ENCODE peak calls at places on chromosomes 4 and X, in four cellular contexts. One of them, this sample, is unnamed.

GRCh38 chr4:33134366-33134765 is 2414.2 kb downstream of the PCDH7 start:
- DNase-seq in fibroblast of pulmonary artery: no peak
- DNase-seq in ovary: no peak
- DNase-seq in NT2/D1: no peak
- DNase-seq in this sample: peak

GRCh38 chr4:8837181-8837811 is 34.3 kb downstream of the HMX1 start:
- DNase-seq in ovary: peak
- DNase-seq in fibroblast of pulmonary artery: no peak
- DNase-seq in NT2/D1: peak
- DNase-seq in this sample: no peak

GRCh38 chrX:97366246-97366645 is 482.5 kb downstream of the RPA4 start:
- DNase-seq in NT2/D1: no peak
- DNase-seq in ovary: no peak
- DNase-seq in fibroblast of pulmonary artery: peak
- DNase-seq in this sample: no peak

GRCh38 chrX:97547873-97548578 is 664.3 kb downstream of the RPA4 start:
- DNase-seq in fibroblast of pulmonary artery: peak
- DNase-seq in NT2/D1: no peak
- DNase-seq in ovary: no peak
- DNase-seq in this sample: no peak

GRCh38 chr4:183505556-183506388 is 914 bp downstream of the ING2 start:
- DNase-seq in ovary: peak
- DNase-seq in fibroblast of pulmonary artery: peak
- DNase-seq in NT2/D1: peak
- DNase-seq in this sample: peak

GRCh38 chr4:55553442-55553841 is 6.7 kb upstream of the CLOCK start:
- DNase-seq in fibroblast of pulmonary artery: peak
- DNase-seq in NT2/D1: no peak
- DNase-seq in ovary: peak
- DNase-seq in this sample: no peak

GRCh38 chrX:70168238-70169188 is 8.8 kb upstream of the DGAT2L6 start:
- DNase-seq in fibroblast of pulmonary artery: peak
- DNase-seq in ovary: peak
- DNase-seq in NT2/D1: peak
- DNase-seq in this sample: no peak

GRCh38 chrX:106726485-106727437 is at the start of gene RNF128:
- DNase-seq in fibroblast of pulmonary artery: peak
- DNase-seq in ovary: peak
- DNase-seq in NT2/D1: peak
- DNase-seq in this sample: no peak

GRCh38 chr4:3290476-3290875 is 2.3 kb upstream of the RGS12 start:
- DNase-seq in ovary: no peak
- DNase-seq in NT2/D1: no peak
- DNase-seq in fibroblast of pulmonary artery: no peak
- DNase-seq in this sample: no peak

GRCh38 chrX:97026406-97026805 is 142.7 kb downstream of the RPA4 start:
- DNase-seq in fibroblast of pulmonary artery: peak
- DNase-seq in ovary: no peak
- DNase-seq in NT2/D1: peak
- DNase-seq in this sample: peak

GRCh38 chr4:84565951-84566350 is 17.0 kb upstream of the CDS1 start:
- DNase-seq in NT2/D1: no peak
- DNase-seq in fibroblast of pulmonary artery: no peak
- DNase-seq in ovary: no peak
- DNase-seq in this sample: no peak

GRCh38 chrX:46757593-46757992 is 1.3 kb downstream of the SLC9A7 start:
- DNase-seq in NT2/D1: no peak
- DNase-seq in fibroblast of pulmonary artery: peak
- DNase-seq in ovary: no peak
- DNase-seq in this sample: no peak

GRCh38 chr4:69025191-69025998 is 70.9 kb upstream of the UGT2B7 start:
- DNase-seq in ovary: no peak
- DNase-seq in fibroblast of pulmonary artery: peak
- DNase-seq in NT2/D1: peak
- DNase-seq in this sample: peak

GRCh38 chrX:132023117-132023895 is at the start of gene STK26:
- DNase-seq in ovary: peak
- DNase-seq in NT2/D1: no peak
- DNase-seq in fibroblast of pulmonary artery: peak
- DNase-seq in this sample: peak

GRCh38 chr4:151147000-151147399 is 47.6 kb downstream of the RPS3A start:
- DNase-seq in NT2/D1: no peak
- DNase-seq in ovary: no peak
- DNase-seq in fibroblast of pulmonary artery: peak
- DNase-seq in this sample: no peak

GRCh38 chr4:151139814-151140213 is 40.4 kb downstream of the RPS3A start:
- DNase-seq in ovary: no peak
- DNase-seq in NT2/D1: no peak
- DNase-seq in fibroblast of pulmonary artery: no peak
- DNase-seq in this sample: no peak

GRCh38 chr4:151142758-151143157 is 43.3 kb downstream of the RPS3A start:
- DNase-seq in NT2/D1: no peak
- DNase-seq in ovary: no peak
- DNase-seq in fibroblast of pulmonary artery: no peak
- DNase-seq in this sample: no peak

GRCh38 chr4:151143162-151143561 is 43.7 kb downstream of the RPS3A start:
- DNase-seq in fibroblast of pulmonary artery: no peak
- DNase-seq in ovary: no peak
- DNase-seq in NT2/D1: no peak
- DNase-seq in this sample: no peak

GRCh38 chr4:151144329-151145072 is 45.1 kb downstream of the RPS3A start:
- DNase-seq in ovary: no peak
- DNase-seq in fibroblast of pulmonary artery: no peak
- DNase-seq in NT2/D1: no peak
- DNase-seq in this sample: no peak
- H3K4me3 ChIP-seq in ovary: no peak
- H3K4me3 ChIP-seq in fibroblast of pulmonary artery: no peak
- H3K4me3 ChIP-seq in NT2/D1: no peak
- H3K4me3 ChIP-seq in this sample: no peak

DNA sequence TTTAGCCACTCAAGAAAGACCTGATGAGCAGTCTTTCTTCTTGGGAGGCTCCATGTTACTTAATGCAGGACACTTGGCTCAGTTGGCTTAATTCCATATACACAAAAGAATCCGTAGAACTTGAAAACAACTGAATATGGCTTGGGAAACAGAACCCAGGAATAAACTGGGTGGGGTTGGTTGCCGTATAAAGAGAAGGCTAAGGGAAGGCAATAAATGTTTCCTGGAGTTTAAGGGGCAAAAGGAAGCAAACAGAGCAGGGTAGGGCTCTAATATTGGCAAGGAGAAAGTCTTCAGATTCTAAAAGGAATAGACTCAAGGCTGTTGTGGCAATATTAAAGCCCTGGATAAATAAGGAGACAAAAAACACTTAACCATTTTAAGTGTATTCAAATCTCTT is 8.4 kb downstream of the TNMD start:
- DNase-seq in NT2/D1: no peak
- DNase-seq in fibroblast of pulmonary artery: no peak
- DNase-seq in ovary: no peak
- DNase-seq in this sample: no peak
- H3K4me3 ChIP-seq in NT2/D1: no peak
- H3K4me3 ChIP-seq in fibroblast of pulmonary artery: no peak
- H3K4me3 ChIP-seq in ovary: no peak
- H3K4me3 ChIP-seq in this sample: no peak

DNA sequence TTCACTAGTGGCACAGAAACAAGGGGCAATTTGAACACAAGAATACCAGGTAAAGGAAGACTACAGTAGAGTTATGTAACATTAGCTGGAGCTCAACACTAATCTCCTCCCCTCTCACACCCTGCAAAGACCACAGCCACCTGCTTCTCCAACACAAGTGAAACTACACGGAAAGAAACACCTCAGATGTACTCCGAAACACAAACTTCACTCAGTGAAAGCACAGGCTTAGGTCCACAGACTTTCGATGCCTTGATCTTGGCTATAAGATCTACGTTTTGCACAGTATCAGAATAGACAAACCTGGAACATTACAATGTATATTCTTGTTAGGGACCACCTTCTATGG is 7.6 kb downstream of the ACSL1 start:
- DNase-seq in NT2/D1: no peak
- DNase-seq in fibroblast of pulmonary artery: no peak
- DNase-seq in ovary: no peak
- DNase-seq in this sample: no peak
- H3K4me3 ChIP-seq in NT2/D1: no peak
- H3K4me3 ChIP-seq in fibroblast of pulmonary artery: no peak
- H3K4me3 ChIP-seq in ovary: no peak
- H3K4me3 ChIP-seq in this sample: no peak

GRCh38 chr4:107853444-107854325 is 29.0 kb downstream of the SGMS2 start:
- DNase-seq in fibroblast of pulmonary artery: peak
- DNase-seq in ovary: no peak
- DNase-seq in NT2/D1: no peak
- DNase-seq in this sample: no peak
- H3K4me3 ChIP-seq in fibroblast of pulmonary artery: peak
- H3K4me3 ChIP-seq in ovary: no peak
- H3K4me3 ChIP-seq in NT2/D1: no peak
- H3K4me3 ChIP-seq in this sample: no peak

GRCh38 chr4:185654311-185654710 is 119.0 kb upstream of the PDLIM3 start:
- DNase-seq in fibroblast of pulmonary artery: no peak
- DNase-seq in ovary: no peak
- DNase-seq in NT2/D1: no peak
- DNase-seq in this sample: no peak
- H3K4me3 ChIP-seq in fibroblast of pulmonary artery: no peak
- H3K4me3 ChIP-seq in ovary: no peak
- H3K4me3 ChIP-seq in NT2/D1: no peak
- H3K4me3 ChIP-seq in this sample: no peak

DNA sequence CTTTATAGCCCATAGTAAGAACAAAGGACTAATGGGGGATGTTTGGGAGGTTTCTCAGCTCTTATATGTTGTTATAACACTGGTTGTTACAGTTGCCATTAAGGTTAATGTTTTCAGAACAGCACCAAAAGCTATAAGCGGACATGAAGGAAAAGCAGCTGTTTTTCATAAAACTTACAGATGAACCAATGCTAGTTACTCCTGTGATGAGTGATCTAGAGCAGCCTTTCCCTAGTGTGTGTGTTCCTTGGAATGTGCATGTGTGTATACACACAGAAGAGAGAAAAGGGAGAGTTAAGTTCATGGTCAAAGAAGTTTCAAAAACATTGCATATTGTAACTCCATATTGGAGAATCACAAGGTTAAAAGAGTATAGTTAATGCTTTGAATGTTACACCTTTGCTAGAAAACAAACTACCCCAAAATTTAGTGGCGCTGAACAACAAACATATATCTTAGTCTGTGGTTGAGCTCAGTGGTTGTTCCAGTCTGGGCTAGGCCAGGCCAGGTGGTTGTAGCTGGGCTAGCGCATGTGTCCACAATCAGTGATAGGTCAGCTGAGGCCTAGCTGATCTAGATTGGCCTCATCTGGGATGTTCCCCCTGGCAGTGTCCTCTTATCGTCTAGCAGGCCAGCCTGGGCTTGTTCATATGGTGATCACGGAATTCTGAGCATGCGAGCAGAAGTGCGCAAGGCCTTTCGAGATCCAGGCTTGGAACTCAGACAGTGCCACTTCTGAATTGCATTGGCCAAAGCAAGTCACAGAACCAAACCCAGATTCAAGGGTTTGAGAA is 151.0 kb downstream of the NHS start:
- DNase-seq in fibroblast of pulmonary artery: no peak
- DNase-seq in NT2/D1: no peak
- DNase-seq in ovary: no peak
- DNase-seq in this sample: no peak
- H3K4me3 ChIP-seq in fibroblast of pulmonary artery: no peak
- H3K4me3 ChIP-seq in NT2/D1: no peak
- H3K4me3 ChIP-seq in ovary: no peak
- H3K4me3 ChIP-seq in this sample: no peak

GRCh38 chr4:27123050-27123768 is 262.6 kb downstream of the STIM2 start:
- DNase-seq in fibroblast of pulmonary artery: no peak
- DNase-seq in NT2/D1: peak
- DNase-seq in ovary: no peak
- DNase-seq in this sample: no peak
- H3K4me3 ChIP-seq in fibroblast of pulmonary artery: no peak
- H3K4me3 ChIP-seq in NT2/D1: no peak
- H3K4me3 ChIP-seq in ovary: no peak
- H3K4me3 ChIP-seq in this sample: no peak

This sample was measured in Jurkat, Clone E6-1.